ENCODE peak calls at places on chromosomes 13 and 19, in seven cellular contexts. Z is mucosa of gallbladder; P is AG09309; S is stimulated activated CD4-positive, alpha-beta T cell treated with anti-CD3 and anti-CD28 coated beads, Interleukin-2, amount 100 ng/mL, for 24 hours; J is pulmonary artery endothelial cell; I is AG08396; M is colonic mucosa. Y is an unnamed sample.

GRCh38 chr13:92989301-92989700 is 237.3 kb upstream of the GPC6 start:
- DNase-seq in J (no peak), P (no peak), Z (no peak), M (no peak), I (no peak), S (no peak), Y (no peak)

GRCh38 chr19:8081569-8082550 is 29.3 kb downstream of the CCL25 start:
- DNase-seq in P (no peak), J (no peak), Z (no peak), I (no peak), S (no peak), M (no peak), Y (no peak)

GRCh38 chr13:112738606-112739005 is 48.8 kb downstream of the ATP11A start:
- DNase-seq in P (no peak), I (no peak), S (no peak), J (no peak), Z (no peak), M (no peak), Y (no peak)

GRCh38 chr19:46346821-46347571 is at the start of gene PPP5C:
- DNase-seq in J (peak), I (peak), Z (peak), M (peak), S (peak), P (peak), Y (peak)

GRCh38 chr19:904545-904944 is 8.5 kb downstream of the R3HDM4 start:
- DNase-seq in M (no peak), S (no peak), P (no peak), I (no peak), Z (no peak), J (no peak), Y (no peak)

GRCh38 chr19:30036154-30037129 is 94.4 kb downstream of the URI1 start:
- DNase-seq in P (no peak), M (no peak), S (no peak), J (no peak), Z (no peak), I (no peak), Y (no peak)

GRCh38 chr13:25971499-25972145 is 80.2 kb downstream of the SHISA2 start:
- DNase-seq in M (no peak), Z (no peak), P (no peak), S (no peak), I (no peak), J (no peak), Y (peak)

GRCh38 chr19:30692517-30692870 is 320.3 kb downstream of the ZNF536 start:
- DNase-seq in Z (no peak), J (no peak), I (peak), P (no peak), M (no peak), S (no peak), Y (no peak)

GRCh38 chr19:2487780-2488330 is 11.9 kb downstream of the GADD45B start:
- DNase-seq in I (peak), J (no peak), Z (no peak), P (no peak), M (no peak), S (no peak), Y (no peak)

GRCh38 chr19:55146078-55146647 is 2.8 kb downstream of the TNNT1 start:
- DNase-seq in I (peak), Z (no peak), P (no peak), J (no peak), M (peak), S (no peak), Y (no peak)

GRCh38 chr13:34076943-34077703 is 259.2 kb downstream of the RFC3 start:
- DNase-seq in I (peak), M (no peak), S (no peak), P (peak), Z (no peak), J (no peak), Y (peak)

GRCh38 chr13:51246411-51247298 is 24.5 kb downstream of the FAM124A start:
- DNase-seq in P (no peak), J (no peak), M (no peak), I (no peak), Z (no peak), S (no peak), Y (no peak)

GRCh38 chr19:39053276-39054090 is 21.1 kb upstream of the FBXO27 start:
- DNase-seq in P (no peak), J (no peak), I (no peak), Z (peak), S (no peak), M (peak), Y (peak)

GRCh38 chr19:7775761-7776160 is 12.7 kb downstream of the CLEC4M start:
- DNase-seq in J (no peak), P (no peak), M (no peak), S (no peak), I (no peak), Z (no peak), Y (no peak)

GRCh38 chr13:51225034-51225433 is 2.8 kb downstream of the FAM124A start:
- DNase-seq in M (no peak), S (no peak), Z (no peak), P (no peak), J (no peak), I (no peak), Y (no peak)

GRCh38 chr19:46209051-46209450 is 20.5 kb upstream of the IGFL1 start:
- DNase-seq in S (no peak), M (no peak), P (no peak), I (no peak), J (no peak), Z (no peak), Y (no peak)

GRCh38 chr19:42152876-42153275 is 20.6 kb upstream of the POU2F2 start:
- DNase-seq in P (no peak), S (no peak), I (no peak), Z (no peak), M (no peak), J (no peak), Y (no peak)

GRCh38 chr19:7703332-7703731 is 1.4 kb upstream of the FCER2 start:
- DNase-seq in I (no peak), P (no peak), S (no peak), M (no peak), Z (no peak), J (no peak), Y (no peak)

GRCh38 chr13:110417537-110417908 is 110.4 kb downstream of the COL4A2 start:
- DNase-seq in Z (no peak), J (no peak), S (no peak), I (no peak), M (no peak), P (no peak), Y (no peak)

GRCh38 chr19:4140237-4140711 is 13.2 kb upstream of the CREB3L3 start:
- DNase-seq in I (peak), M (peak), J (peak), Z (no peak), S (peak), P (no peak), Y (peak)

GRCh38 chr13:39047560-39047959 is 9.3 kb downstream of the NHLRC3 start:
- DNase-seq in S (no peak), Z (peak), P (no peak), I (no peak), M (no peak), J (no peak), Y (peak)

GRCh38 chr13:42895781-42896180 is 96.3 kb downstream of the EPSTI1 start:
- DNase-seq in M (no peak), Z (no peak), S (no peak), I (no peak), P (no peak), J (no peak), Y (no peak)

GRCh38 chr13:97018029-97018819 is 23.9 kb upstream of the OXGR1 start:
- DNase-seq in S (peak), J (peak), P (peak), M (peak), Z (peak), I (peak), Y (peak)

GRCh38 chr19:42497492-42498226 is 30.6 kb downstream of the CEACAM1 start:
- DNase-seq in S (no peak), J (no peak), M (peak), P (no peak), Z (peak), I (no peak), Y (peak)

GRCh38 chr19:2602391-2603181 is 99.9 kb downstream of the GNG7 start:
- DNase-seq in M (peak), Z (peak), S (no peak), I (peak), P (peak), J (no peak), Y (peak)

GRCh38 chr13:49859568-49859967 is 67.1 kb upstream of the KPNA3 start:
- DNase-seq in P (peak), S (no peak), I (peak), Z (no peak), M (no peak), J (no peak), Y (peak)

GRCh38 chr19:14719162-14719561 is 29.3 kb downstream of the ZNF333 start:
- DNase-seq in J (no peak), I (no peak), S (no peak), P (no peak), Z (no peak), M (no peak), Y (no peak)

GRCh38 chr13:35716186-35716585 is 239.7 kb upstream of the MAB21L1 start:
- DNase-seq in P (no peak), Z (no peak), I (no peak), M (no peak), S (no peak), J (no peak), Y (peak)

GRCh38 chr19:47487551-47488515 is 3.8 kb upstream of the KPTN start:
- DNase-seq in P (no peak), M (no peak), J (no peak), Z (no peak), I (no peak), S (no peak), Y (no peak)

GRCh38 chr13:49476529-49476928 is 19.2 kb upstream of the PHF11 start:
- DNase-seq in M (no peak), I (no peak), J (no peak), P (no peak), Z (no peak), S (no peak), Y (no peak)

GRCh38 chr19:38233740-38234251 is 9.8 kb upstream of the DPF1 start:
- DNase-seq in M (peak), Z (peak), S (peak), P (no peak), I (peak), J (no peak), Y (peak)

GRCh38 chr13:99265823-99266426 is 7.7 kb upstream of the GPR18 start:
- DNase-seq in M (no peak), J (peak), P (no peak), S (no peak), I (peak), Z (no peak), Y (peak)

GRCh38 chr13:33119886-33120543 is 103.8 kb downstream of the KL start:
- DNase-seq in P (no peak), Z (no peak), I (no peak), M (no peak), J (no peak), S (no peak), Y (no peak)

GRCh38 chr19:46018729-46019251 is 4.1 kb downstream of the PGLYRP1 start:
- DNase-seq in S (no peak), J (no peak), Z (no peak), I (no peak), M (no peak), P (no peak), Y (no peak)

GRCh38 chr13:75263741-75264407 is 218.1 kb downstream of the TBC1D4 start:
- DNase-seq in M (no peak), S (no peak), I (peak), Z (no peak), P (peak), J (no peak), Y (no peak)